ENCODE peak calls at places on chromosomes 12 and 14, in nine cellular contexts. A is ascending aorta, L is left ventricle myocardium inferior, R is kidney, X is lower lobe of right lung, U is tibial nerve, B is psoas muscle, Q is transverse colon, S is body of pancreas. P is an unnamed sample.

GRCh38 chr12:46360370-46360769 is 12.2 kb downstream of the SLC38A2 start:
- DNase-seq in L (no peak), B (no peak), R (no peak), A (no peak), U (no peak), X (no peak), Q (no peak), S (no peak), P (no peak)

GRCh38 chr12:110846615-110847566 is at the start of gene CCDC63:
- DNase-seq in X (peak; percentile 63), A (no peak), Q (peak; percentile 60), S (peak; percentile 25), U (peak; percentile 29), L (peak; percentile 66), B (peak; percentile 49), R (peak; percentile 88), P (peak; percentile 71)

GRCh38 chr14:82180057-82180620 is 646.5 kb upstream of the SEL1L start:
- DNase-seq in A (no peak), L (no peak), R (no peak), X (no peak), S (no peak), Q (no peak), B (no peak), U (no peak), P (no peak)

GRCh38 chr12:57166971-57167371 is 19.6 kb upstream of the LRP1-AS start:
- DNase-seq in X (no peak), B (no peak), A (no peak), Q (no peak), R (no peak), L (no peak), U (no peak), S (no peak), P (no peak)

GRCh38 chr12:60209933-60210332 is 614.1 kb downstream of the SLC16A7 start:
- DNase-seq in X (no peak), Q (no peak), S (no peak), A (no peak), U (no peak), B (no peak), L (no peak), R (no peak), P (no peak)

GRCh38 chr14:52730708-52731111 is 744 bp downstream of the STYX start:
- DNase-seq in Q (no peak), S (no peak), B (no peak), A (no peak), R (no peak), U (peak; percentile 17), X (no peak), L (no peak), P (no peak)

GRCh38 chr14:33062881-33063280 is 124.2 kb downstream of the NPAS3 start:
- DNase-seq in X (no peak), A (no peak), L (no peak), Q (no peak), U (no peak), R (no peak), B (no peak), S (no peak), P (no peak)

GRCh38 chr14:44961151-44961729 is 507 bp downstream of the KLHL28 start:
- DNase-seq in L (peak; percentile 54), U (peak; percentile 42), X (peak; percentile 76), R (peak; percentile 85), S (peak; percentile 38), Q (peak; percentile 72), A (no peak), B (peak; percentile 45), P (peak; percentile 71)

GRCh38 chr12:19058235-19059021 is 71.1 kb upstream of the PLEKHA5 start:
- DNase-seq in A (no peak), L (no peak), S (no peak), Q (no peak), R (no peak), B (no peak), X (no peak), U (no peak), P (no peak)

GRCh38 chr12:2536724-2537123 is 258.0 kb upstream of the FKBP4 start:
- DNase-seq in Q (no peak), U (no peak), S (no peak), X (no peak), B (no peak), L (no peak), A (no peak), R (no peak), P (no peak)

GRCh38 chr12:119762619-119763018 is 94.7 kb downstream of the PRKAB1 start:
- DNase-seq in L (no peak), X (no peak), Q (no peak), S (no peak), R (no peak), A (no peak), U (no peak), B (no peak), P (no peak)

GRCh38 chr14:91138511-91139359 is 24.9 kb downstream of the DGLUCY start:
- DNase-seq in X (no peak), U (no peak), A (no peak), B (no peak), L (no peak), S (peak; percentile 51), R (no peak), Q (peak; percentile 31), P (peak; percentile 55)

GRCh38 chr14:39426605-39427004 is 5.6 kb downstream of the FBXO33 start:
- DNase-seq in B (no peak), U (no peak), L (no peak), Q (no peak), S (no peak), A (no peak), R (no peak), X (no peak), P (no peak)

GRCh38 chr12:76020731-76021672 is 10.6 kb downstream of the PHLDA1 start:
- DNase-seq in L (no peak), U (no peak), B (no peak), R (no peak), Q (peak; percentile 20), X (no peak), S (no peak), A (no peak), P (no peak)

GRCh38 chr14:68655961-68656360 is 136.9 kb downstream of the ZFP36L1 start:
- DNase-seq in X (no peak), U (no peak), S (no peak), Q (no peak), B (no peak), R (no peak), L (no peak), A (no peak), P (no peak)
- TF ChIP-seq CTCF in X (no peak), U (peak; percentile 24), S (peak; percentile 15), Q (no peak), B (no peak), R (peak; percentile 37), L (peak; percentile 46), A (no peak), P (no peak)

DNA sequence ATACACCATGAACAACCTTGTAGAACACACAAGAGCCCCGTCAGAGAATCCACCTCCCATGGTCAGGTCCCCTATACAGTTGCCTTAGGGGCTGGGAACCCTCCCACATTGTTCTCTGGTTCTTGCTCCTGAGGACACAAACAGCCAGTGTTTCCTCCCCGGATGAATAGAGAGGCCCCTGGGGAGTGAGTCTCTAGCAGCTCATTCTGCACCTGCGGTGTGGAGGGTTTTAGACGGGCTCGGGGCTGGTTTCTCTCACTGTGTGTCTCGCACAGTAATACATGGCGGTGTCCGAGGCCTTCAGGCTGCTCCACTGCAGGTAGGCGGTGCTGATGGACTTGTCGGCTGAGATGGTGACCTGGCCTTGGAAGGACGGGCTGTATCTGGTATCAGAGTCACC is 1052.1 kb downstream of the TMEM121 start:
- DNase-seq in S (no peak), A (no peak), L (no peak), B (no peak), X (no peak), R (no peak), Q (no peak), U (no peak), P (no peak)
- H3K9me3 ChIP-seq in S (no peaks in the 10 kb centered on the region), A (no peaks in the 10 kb centered on the region), L (no peaks in the 10 kb centered on the region), B (no peaks in the 10 kb centered on the region), X (no peaks in the 10 kb centered on the region), R (no peaks in the 10 kb centered on the region), Q (no peaks in the 10 kb centered on the region), U (peaks cover 5% of the 10 kb centered on the region), P (no peaks in the 10 kb centered on the region)

GRCh38 chr12:132176920-132177551 is 32.8 kb downstream of the NOC4L start:
- DNase-seq in U (no peak), A (no peak), L (no peak), S (no peak), Q (no peak), B (peak; percentile 8), X (no peak), R (peak; percentile 58), P (peak; percentile 23)

GRCh38 chr12:132176358-132176919 is 32.2 kb downstream of the NOC4L start:
- DNase-seq in Q (no peak), L (no peak), X (no peak), A (no peak), S (no peak), U (no peak), B (peak; percentile 9), R (peak; percentile 74), P (no peak)

GRCh38 chr12:132174703-132175490 is 30.6 kb downstream of the NOC4L start:
- DNase-seq in U (no peak), Q (no peak), R (peak; percentile 48), B (no peak), L (no peak), A (no peak), S (no peak), X (no peak), P (peak; percentile 36)

GRCh38 chr12:132174015-132174660 is 29.9 kb downstream of the NOC4L start:
- DNase-seq in B (peak; percentile 7), Q (no peak), X (no peak), A (no peak), S (no peak), R (peak; percentile 73), U (no peak), L (peak; percentile 9), P (peak; percentile 34)

DNA sequence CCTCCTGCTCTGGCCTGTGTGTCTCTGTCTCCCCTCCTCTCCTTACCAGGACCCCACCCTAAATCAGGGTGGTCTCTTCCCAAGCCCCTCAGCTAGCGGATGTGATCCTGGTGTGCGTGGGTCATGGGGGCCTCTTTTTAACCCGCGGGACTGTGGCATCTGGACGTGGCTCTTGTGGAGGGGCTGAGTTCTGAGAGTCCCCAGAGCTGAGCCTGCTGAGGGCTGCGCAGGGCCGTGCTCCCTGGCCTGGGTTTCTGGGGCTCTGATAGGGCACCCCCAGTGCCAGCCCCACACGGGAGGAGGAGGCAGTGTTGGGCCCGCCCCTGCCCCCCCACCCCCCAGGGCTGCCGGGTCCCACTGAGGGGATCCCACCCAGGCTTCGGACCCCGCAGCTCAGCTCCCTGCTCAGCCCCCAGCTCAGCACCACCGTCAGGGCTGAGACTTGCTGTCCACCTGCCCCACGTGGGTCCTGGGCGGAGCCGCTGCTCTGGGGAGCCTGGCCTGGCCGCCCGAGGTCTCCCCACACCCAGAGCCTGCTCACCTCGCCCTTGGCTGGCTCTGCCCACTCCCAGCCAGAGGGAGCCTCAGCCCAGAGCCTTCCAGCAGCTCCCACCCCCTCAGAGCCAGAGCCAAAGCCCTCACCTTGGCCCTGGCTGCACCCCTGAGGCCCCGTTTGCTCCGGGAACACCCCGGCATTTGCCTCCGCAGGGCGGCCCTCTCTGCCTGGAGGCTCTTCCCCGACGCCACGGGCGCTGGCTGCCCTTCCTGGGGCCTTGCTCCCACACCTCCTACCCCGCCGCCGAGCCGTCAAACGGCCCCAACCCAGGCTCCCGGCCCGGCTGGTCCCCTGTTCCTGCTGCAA is 31.5 kb downstream of the NOC4L start:
- DNase-seq in Q (no peak), X (no peak), A (no peak), S (no peak), B (peak; percentile 8), R (peak; percentile 73), U (no peak), L (no peak), P (no peak)
- TF ChIP-seq CTCF in Q (no peak), X (no peak), A (no peak), S (no peak), B (no peak), R (no peak), U (no peak), L (no peak), P (no peak)

GRCh38 chr14:47191693-47192092 is 483.7 kb downstream of the MDGA2 start:
- DNase-seq in R (no peak), X (no peak), B (no peak), A (no peak), Q (no peak), U (no peak), S (no peak), L (no peak), P (no peak)
- H3K9me3 ChIP-seq in R (no peaks in the 10 kb centered on the region), X (no peaks in the 10 kb centered on the region), B (no peaks in the 10 kb centered on the region), A (no peaks in the 10 kb centered on the region), Q (no peaks in the 10 kb centered on the region), U (no peaks in the 10 kb centered on the region), S (no peaks in the 10 kb centered on the region), L (no peaks in the 10 kb centered on the region), P (no peaks in the 10 kb centered on the region)